ENCODE peak calls at places on chromosomes 11 and 22, in four cellular contexts. N, M, A and O are unnamed samples.

GRCh38 chr11:121881806-121882205 is 234.2 kb downstream of the BLID start:
- DNase-seq in A (no peak), M (no peak), N (no peak), O (no peak)

GRCh38 chr22:47361247-47361646 is 598.8 kb downstream of the TBC1D22A start:
- DNase-seq in M (no peak), A (no peak), N (no peak), O (no peak)

GRCh38 chr11:84524422-84525051 is 1102.6 kb downstream of the DLG2 start:
- DNase-seq in N (no peak), A (no peak), M (no peak), O (no peak)

GRCh38 chr11:83819936-83820549 is 533.9 kb upstream of the CCDC90B start:
- DNase-seq in N (peak), M (no peak), A (peak), O (peak)

GRCh38 chr11:60005360-60005759 is 11.6 kb upstream of the OOSP4B start:
- DNase-seq in M (no peak), N (no peak), A (no peak), O (no peak)

GRCh38 chr11:133082851-133083488 is 449.3 kb downstream of the OPCML start:
- DNase-seq in N (peak), A (peak), M (peak), O (no peak)

GRCh38 chr11:65953471-65953870 is 8.1 kb upstream of the SART1 start:
- DNase-seq in A (no peak), M (no peak), N (no peak), O (no peak)

GRCh38 chr11:117002639-117003305 is 95.5 kb downstream of the SIK3 start:
- DNase-seq in A (no peak), M (no peak), N (no peak), O (no peak)

GRCh38 chr22:50529416-50530279 is at the start of gene TYMP:
- DNase-seq in M (peak), A (peak), N (no peak), O (no peak)

GRCh38 chr22:31970490-31971444 is 26.4 kb downstream of the YWHAH start:
- DNase-seq in A (peak), N (peak), M (peak), O (peak)

GRCh38 chr11:11967669-11968510 is 40.5 kb downstream of the DKK3 start:
- DNase-seq in N (no peak), M (no peak), A (no peak), O (no peak)

GRCh38 chr22:45684169-45684568 is 12.5 kb downstream of the ATXN10 start:
- DNase-seq in A (no peak), M (no peak), N (no peak), O (no peak)

GRCh38 chr11:114057605-114058004 is 1.9 kb upstream of the ZBTB16 start:
- DNase-seq in M (no peak), N (no peak), A (no peak), O (no peak)

GRCh38 chr11:47383106-47383505 is 4.8 kb upstream of the SPI1 start:
- DNase-seq in N (no peak), A (no peak), M (no peak), O (no peak)

GRCh38 chr11:62999649-63000048 is 14.9 kb upstream of the SLC22A6 start:
- DNase-seq in M (no peak), N (no peak), A (no peak), O (no peak)

GRCh38 chr11:68375337-68375736 is 62.9 kb downstream of the LRP5 start:
- DNase-seq in M (no peak), N (no peak), A (no peak), O (no peak)

GRCh38 chr11:16897460-16898061 is 116.7 kb downstream of the PLEKHA7 start:
- DNase-seq in M (peak), A (no peak), N (no peak), O (no peak)

GRCh38 chr11:64223001-64223651 is 2.9 kb downstream of the TRPT1 start:
- DNase-seq in M (no peak), N (no peak), A (no peak), O (no peak)

GRCh38 chr11:126722956-126723664 is 277.5 kb downstream of the KIRREL3 start:
- DNase-seq in A (no peak), N (no peak), M (no peak), O (no peak)

GRCh38 chr11:581752-582151 is 5.5 kb downstream of the PHRF1 start:
- DNase-seq in M (no peak), A (no peak), N (no peak), O (no peak)

GRCh38 chr11:82195251-82195650 is 538.4 kb downstream of the FAM181B start:
- DNase-seq in M (no peak), A (no peak), N (no peak), O (no peak)

GRCh38 chr11:120869097-120869496 is 154.8 kb upstream of the TBCEL start:
- DNase-seq in M (no peak), A (no peak), N (no peak), O (no peak)

GRCh38 chr22:30486661-30487115 is 14.9 kb upstream of the SEC14L3 start:
- DNase-seq in N (no peak), A (no peak), M (no peak), O (no peak)

GRCh38 chr11:8839957-8840945 is 70.7 kb upstream of the AKIP1 start:
- DNase-seq in A (peak), M (peak), N (no peak), O (no peak)

GRCh38 chr11:95266751-95267374 is 35.9 kb upstream of the SESN3 start:
- DNase-seq in M (no peak), N (no peak), A (no peak), O (no peak)

GRCh38 chr11:38543311-38543710 is 1945.3 kb upstream of the RAG2 start:
- DNase-seq in N (no peak), A (no peak), M (no peak), O (no peak)

GRCh38 chr11:68369161-68369560 is 56.8 kb downstream of the LRP5 start:
- DNase-seq in A (no peak), M (no peak), N (no peak), O (no peak)

GRCh38 chr11:69463181-69463891 is 18.1 kb upstream of the LINC01488 start:
- DNase-seq in A (peak), M (no peak), N (no peak), O (no peak)

GRCh38 chr11:10076458-10077141 is 217.4 kb downstream of the SBF2 start:
- DNase-seq in N (peak), M (peak), A (peak), O (peak)

GRCh38 chr22:38859581-38860290 is 12.3 kb downstream of the CBX6 start:
- DNase-seq in M (no peak), A (no peak), N (no peak), O (no peak)

GRCh38 chr11:107561688-107562087 is 3.8 kb downstream of the ALKBH8 start:
- DNase-seq in N (no peak), A (no peak), M (no peak), O (no peak)

GRCh38 chr11:22449441-22449840 is 111.3 kb downstream of the SLC17A6 start:
- DNase-seq in N (no peak), M (no peak), A (no peak), O (no peak)

GRCh38 chr11:20226936-20227335 is 66.7 kb upstream of the DBX1 start:
- DNase-seq in A (no peak), M (no peak), N (no peak), O (no peak)

GRCh38 chr22:50218996-50219727 is 18.4 kb downstream of the SELENOO start:
- DNase-seq in M (peak), A (peak), N (peak), O (peak)

GRCh38 chr22:31272522-31273446 is 19.5 kb downstream of the PIK3IP1 start:
- DNase-seq in M (peak), N (peak), A (peak), O (peak)

GRCh38 chr11:61601512-61601911 is 20.6 kb upstream of the SYT7 start:
- DNase-seq in N (no peak), A (peak), M (no peak), O (no peak)

GRCh38 chr11:8338138-8338537 is 74.5 kb upstream of the LMO1 start:
- DNase-seq in M (peak), A (peak), N (peak), O (peak)

GRCh38 chr11:45834298-45834756 is 12.9 kb upstream of the CRY2 start:
- DNase-seq in N (no peak), M (no peak), A (no peak), O (no peak)
- TF ChIP-seq FOSL1 in N (no peak), M (no peak), A (no peak), O (no peak)

DNA sequence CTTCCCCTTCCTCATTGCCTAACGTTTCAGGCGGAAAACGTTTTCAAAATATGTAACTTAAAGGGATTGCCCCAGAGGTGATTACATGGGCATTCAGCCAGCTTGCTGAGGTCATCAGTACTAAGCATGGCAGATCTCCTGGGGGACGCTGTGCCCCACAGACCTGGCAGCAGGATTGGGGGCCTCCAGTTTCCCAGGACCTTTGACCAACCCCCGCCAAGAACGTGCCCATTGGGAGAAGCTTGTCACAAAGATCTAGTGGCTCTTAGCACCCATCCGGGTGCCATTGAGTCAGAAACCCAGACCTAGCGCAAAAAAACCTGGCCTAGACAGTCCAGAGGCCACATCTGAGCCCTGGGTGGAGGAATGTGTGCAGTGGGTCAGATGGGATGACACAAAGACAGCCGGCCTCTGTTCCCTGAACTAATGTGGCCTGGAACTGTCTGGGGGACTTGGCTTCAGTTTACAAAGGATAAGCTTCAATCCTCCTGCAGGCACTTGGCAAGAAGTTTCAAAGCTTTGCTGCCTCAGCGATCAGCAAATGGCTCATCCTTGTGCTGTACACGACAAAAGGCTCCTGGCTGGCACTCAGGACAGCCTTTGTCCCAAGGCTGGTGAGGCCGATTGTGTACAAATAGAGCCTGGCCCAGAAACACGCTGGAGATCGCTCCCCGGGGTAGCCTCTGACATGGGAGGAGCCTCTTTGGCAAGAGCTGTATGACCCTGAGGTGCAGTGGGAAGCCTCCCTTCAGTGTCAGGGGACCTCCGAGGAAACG is 9.5 kb downstream of the C1QTNF6 start:
- DNase-seq in N (no peak), A (peak), M (no peak), O (no peak)
- TF ChIP-seq FOSL1 in N (no peak), A (no peak), M (no peak), O (no peak)

GRCh38 chr11:72584933-72585597 is 89.2 kb downstream of the PDE2A start:
- DNase-seq in M (no peak), N (no peak), A (no peak), O (no peak)
- TF ChIP-seq FOSL1 in M (no peak), N (no peak), A (no peak), O (no peak)

GRCh38 chr11:118435893-118436624 is at the start of gene KMT2A:
- DNase-seq in A (peak), M (peak), N (peak), O (peak)

GRCh38 chr11:118435233-118435892 is 929 bp upstream of the KMT2A start:
- DNase-seq in N (peak), A (peak), M (peak), O (peak)

GRCh38 chr11:118436639-118437045 is 350 bp downstream of the KMT2A start:
- DNase-seq in A (no peak), N (no peak), M (peak), O (no peak)

GRCh38 chr11:118434123-118434552 is 2.2 kb upstream of the KMT2A start:
- DNase-seq in N (no peak), M (no peak), A (peak), O (no peak)

DNA sequence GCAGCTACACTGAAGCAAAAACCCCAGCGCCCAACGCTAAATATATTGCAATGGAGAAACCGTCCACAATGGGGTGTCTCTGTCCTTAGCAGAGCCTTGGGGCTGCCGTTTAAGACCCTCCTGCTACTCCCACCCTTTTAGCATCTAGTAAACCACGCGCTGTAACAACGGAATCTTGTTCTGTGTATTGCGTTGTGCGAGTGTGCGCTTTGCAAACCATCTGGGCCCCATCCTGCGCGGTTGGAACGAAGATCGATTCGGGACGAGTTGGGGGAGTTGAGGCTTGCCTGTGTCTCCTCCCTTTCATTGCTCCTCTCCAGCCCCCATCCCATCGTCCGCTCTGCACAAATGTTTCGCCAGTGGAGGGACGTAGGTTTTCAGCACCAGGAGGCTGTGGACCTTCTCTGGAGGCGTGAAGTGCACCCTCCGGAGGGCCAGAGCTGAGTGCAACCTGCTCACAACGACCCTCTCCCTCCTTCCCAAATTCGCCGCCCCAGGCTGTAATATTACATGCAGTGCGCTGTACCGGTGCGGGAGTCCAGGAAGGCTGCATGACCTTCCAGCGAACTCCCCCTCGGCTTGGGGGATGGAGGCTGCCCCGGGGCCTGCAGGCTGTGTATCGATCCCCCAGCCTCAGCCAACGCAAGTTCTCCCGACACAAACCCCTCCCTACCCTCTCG is 1.6 kb upstream of the KMT2A start:
- DNase-seq in M (peak), N (no peak), A (no peak), O (no peak)
- TF ChIP-seq FOSL1 in M (no peak), N (no peak), A (no peak), O (no peak)

DNA sequence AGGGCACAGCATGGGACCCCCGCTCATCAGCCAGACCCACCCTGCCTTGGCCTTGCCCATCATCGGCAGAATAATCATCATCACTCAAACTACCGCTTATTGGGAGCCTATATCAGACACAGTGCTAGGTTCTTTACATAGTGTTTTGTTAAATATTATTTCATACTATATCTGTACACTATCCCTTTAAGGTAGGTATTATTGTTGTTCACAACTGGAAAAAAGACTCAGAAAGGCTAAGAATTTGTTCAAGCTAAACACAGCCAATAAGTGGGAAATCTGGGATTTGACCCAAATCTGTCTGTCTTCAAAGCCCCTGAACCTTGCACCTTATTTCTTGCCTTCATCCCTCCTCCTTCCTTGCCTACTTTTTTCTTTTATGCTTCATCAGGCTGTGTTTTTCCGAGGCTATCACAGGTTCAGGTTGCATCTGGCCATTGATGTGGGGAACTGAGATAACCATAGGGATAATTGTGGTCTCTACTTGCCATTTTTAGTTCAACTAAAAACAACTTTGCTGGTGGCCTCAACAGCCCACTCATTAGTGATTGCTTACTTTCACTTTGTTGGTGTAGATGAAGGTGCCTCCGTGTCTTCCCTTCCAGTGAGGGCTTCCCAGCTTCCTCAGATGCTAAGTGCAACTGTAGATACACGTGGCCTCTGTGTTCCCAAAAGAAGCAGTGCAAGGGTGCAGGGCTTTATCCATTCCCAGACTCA is 35.2 kb downstream of the KCNJ1 start:
- DNase-seq in A (no peak), N (no peak), M (no peak), O (no peak)
- TF ChIP-seq FOSL1 in A (no peak), N (no peak), M (no peak), O (no peak)

DNA sequence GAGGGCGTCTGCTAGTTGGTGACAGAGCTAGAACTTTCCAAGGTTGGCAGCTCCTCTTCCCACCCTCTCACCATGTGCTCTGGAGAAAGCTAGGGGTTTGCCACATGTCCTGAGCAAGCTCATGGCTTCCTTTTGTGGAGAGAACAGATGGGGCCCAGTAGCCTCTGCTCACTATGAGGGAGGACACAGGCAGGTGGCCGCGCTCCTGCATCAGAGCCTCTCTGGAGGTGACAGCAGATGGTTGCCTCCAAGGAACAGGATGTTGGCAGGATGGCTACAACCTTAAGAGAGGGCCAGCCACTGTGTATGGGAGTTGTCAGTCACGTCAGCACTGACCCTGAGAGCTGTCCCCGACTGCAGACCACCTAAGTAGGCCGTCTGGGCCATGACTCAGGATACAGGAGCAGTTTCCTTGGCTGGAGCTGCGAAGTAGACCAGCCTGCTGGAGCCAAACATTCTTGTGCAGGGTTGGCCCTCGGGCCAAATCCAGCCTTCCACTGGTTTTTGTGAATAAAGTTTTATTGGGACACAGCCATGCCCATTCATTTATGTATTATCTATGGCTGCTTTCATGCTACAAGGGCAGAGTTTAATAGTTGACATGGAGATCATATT is 28.0 kb downstream of the SGSM1 start:
- DNase-seq in N (no peak), M (no peak), A (no peak), O (no peak)
- TF ChIP-seq FOSL1 in N (no peak), M (no peak), A (no peak), O (no peak)

GRCh38 chr11:135075740-135076139 is 663.7 kb upstream of the B3GAT1 start:
- DNase-seq in N (peak), M (peak), A (peak), O (peak)
- TF ChIP-seq FOSL1 in N (no peak), M (no peak), A (no peak), O (no peak)

GRCh38 chr11:119306373-119306890 is 10.5 kb downstream of the MCAM start:
- DNase-seq in M (no peak), N (no peak), A (no peak), O (no peak)
- TF ChIP-seq FOSL1 in M (no peak), N (no peak), A (no peak), O (no peak)

DNA sequence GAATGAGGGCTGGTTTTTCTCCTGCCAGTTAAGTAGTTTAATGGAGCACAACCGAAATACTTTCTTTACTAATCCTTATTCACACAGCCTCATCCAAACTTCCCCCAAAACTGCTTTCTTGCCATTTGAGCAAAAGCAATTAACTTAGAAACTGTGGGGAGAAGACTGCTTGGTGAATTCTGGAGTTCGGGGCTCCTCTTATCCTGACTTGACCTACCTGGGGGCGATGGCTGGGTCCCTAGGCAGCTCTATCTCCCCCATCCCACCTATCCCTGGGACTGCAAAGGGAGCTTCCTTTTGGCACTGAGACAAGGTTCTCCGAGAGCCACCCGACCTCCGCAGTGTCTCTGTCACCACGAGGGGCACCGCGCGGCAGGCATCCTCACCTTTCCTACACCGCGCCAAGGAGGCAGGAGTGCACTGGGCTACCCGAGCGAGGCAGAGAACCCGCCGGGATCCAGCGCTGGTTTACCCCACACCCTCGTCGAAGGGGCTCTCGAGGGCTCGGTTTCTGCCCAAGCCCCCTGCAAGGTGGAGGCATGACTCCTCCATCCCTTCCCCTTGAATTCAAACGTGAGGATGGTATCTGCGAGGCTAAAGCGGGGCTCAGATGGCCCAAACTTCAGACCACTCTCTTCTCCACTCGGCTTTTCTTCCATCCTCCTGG is 731 bp downstream of the DESI1 start:
- DNase-seq in N (no peak), A (peak), M (peak), O (no peak)
- TF ChIP-seq FOSL1 in N (no peak), A (no peak), M (no peak), O (no peak)